ENCODE peak calls at places on chromosomes 11 and 22, in seven cellular contexts. One of them, this sample, is unnamed.
A peak's percentile ranks its signal among the peaks of the same experiment; 100 is the strongest.

GRCh38 chr11:125842319-125842948 is 9.3 kb downstream of the PATE4 start:
- DNase-seq in ascending aorta: no peak
- DNase-seq in PC-9: no peak
- DNase-seq in A549: no peak
- DNase-seq in cardiac muscle cell: no peak
- DNase-seq in AG04450: no peak
- DNase-seq in IMR-90: no peak
- DNase-seq in this sample: no peak

GRCh38 chr11:20676658-20677057 is 7.3 kb downstream of the NELL1 start:
- DNase-seq in ascending aorta: no peak
- DNase-seq in PC-9: no peak
- DNase-seq in A549: no peak
- DNase-seq in cardiac muscle cell: no peak
- DNase-seq in AG04450: no peak
- DNase-seq in IMR-90: no peak
- DNase-seq in this sample: no peak

GRCh38 chr22:33723915-33724314 is 196.4 kb downstream of the LARGE1 start:
- DNase-seq in ascending aorta: no peak
- DNase-seq in PC-9: no peak
- DNase-seq in A549: no peak
- DNase-seq in cardiac muscle cell: no peak
- DNase-seq in AG04450: no peak
- DNase-seq in IMR-90: no peak
- DNase-seq in this sample: no peak

GRCh38 chr22:39997939-39998726 is 3.4 kb downstream of the FAM83F start:
- DNase-seq in ascending aorta: no peak
- DNase-seq in PC-9: peak; percentile 74
- DNase-seq in A549: peak; percentile 23
- DNase-seq in cardiac muscle cell: peak; percentile 48
- DNase-seq in AG04450: no peak
- DNase-seq in IMR-90: peak; percentile 36
- DNase-seq in this sample: no peak

GRCh38 chr22:49099496-49100124 is 728.1 kb downstream of the BRD1 start:
- DNase-seq in ascending aorta: peak; percentile 87
- DNase-seq in PC-9: peak; percentile 7
- DNase-seq in A549: peak; percentile 53
- DNase-seq in cardiac muscle cell: no peak
- DNase-seq in AG04450: no peak
- DNase-seq in IMR-90: no peak
- DNase-seq in this sample: no peak

GRCh38 chr11:30733748-30734147 is 147.6 kb upstream of the MPPED2 start:
- DNase-seq in ascending aorta: no peak
- DNase-seq in PC-9: no peak
- DNase-seq in A549: no peak
- DNase-seq in cardiac muscle cell: no peak
- DNase-seq in AG04450: no peak
- DNase-seq in IMR-90: no peak
- DNase-seq in this sample: no peak

GRCh38 chr22:29820941-29821789 is 16.9 kb downstream of the ASCC2 start:
- DNase-seq in ascending aorta: peak; percentile 86
- DNase-seq in PC-9: peak; percentile 86
- DNase-seq in A549: peak; percentile 85
- DNase-seq in cardiac muscle cell: peak; percentile 100
- DNase-seq in AG04450: peak; percentile 77
- DNase-seq in IMR-90: peak; percentile 98
- DNase-seq in this sample: no peak

GRCh38 chr11:88357323-88358039 is 19.9 kb upstream of the CTSC start:
- DNase-seq in ascending aorta: no peak
- DNase-seq in PC-9: no peak
- DNase-seq in A549: peak; percentile 47
- DNase-seq in cardiac muscle cell: peak; percentile 76
- DNase-seq in AG04450: no peak
- DNase-seq in IMR-90: peak; percentile 27
- DNase-seq in this sample: no peak

GRCh38 chr11:38814670-38815069 is 2216.6 kb upstream of the RAG2 start:
- DNase-seq in ascending aorta: no peak
- DNase-seq in PC-9: no peak
- DNase-seq in A549: no peak
- DNase-seq in cardiac muscle cell: peak; percentile 16
- DNase-seq in AG04450: no peak
- DNase-seq in IMR-90: peak; percentile 58
- DNase-seq in this sample: peak; percentile 43

GRCh38 chr11:23021287-23021863 is 161.1 kb upstream of the CCDC179 start:
- DNase-seq in ascending aorta: no peak
- DNase-seq in PC-9: peak; percentile 14
- DNase-seq in A549: peak; percentile 12
- DNase-seq in cardiac muscle cell: peak; percentile 39
- DNase-seq in AG04450: peak; percentile 21
- DNase-seq in IMR-90: peak; percentile 51
- DNase-seq in this sample: peak; percentile 6

GRCh38 chr11:44049832-44050231 is 2.1 kb downstream of the ACCSL start:
- DNase-seq in ascending aorta: peak; percentile 27
- DNase-seq in PC-9: no peak
- DNase-seq in A549: no peak
- DNase-seq in cardiac muscle cell: no peak
- DNase-seq in AG04450: no peak
- DNase-seq in IMR-90: no peak
- DNase-seq in this sample: no peak

GRCh38 chr11:134468081-134468668 is 56.1 kb upstream of the B3GAT1 start:
- DNase-seq in ascending aorta: no peak
- DNase-seq in PC-9: no peak
- DNase-seq in A549: no peak
- DNase-seq in cardiac muscle cell: no peak
- DNase-seq in AG04450: no peak
- DNase-seq in IMR-90: no peak
- DNase-seq in this sample: no peak

GRCh38 chr11:65872555-65873279 is at the start of gene EFEMP2:
- DNase-seq in ascending aorta: no peak
- DNase-seq in PC-9: peak; percentile 44
- DNase-seq in A549: no peak
- DNase-seq in cardiac muscle cell: peak; percentile 68
- DNase-seq in AG04450: no peak
- DNase-seq in IMR-90: no peak
- DNase-seq in this sample: no peak

GRCh38 chr22:32775957-32776356 is 25.5 kb upstream of the TIMP3 start:
- DNase-seq in ascending aorta: no peak
- DNase-seq in PC-9: peak; percentile 24
- DNase-seq in A549: peak; percentile 29
- DNase-seq in cardiac muscle cell: peak; percentile 22
- DNase-seq in AG04450: no peak
- DNase-seq in IMR-90: no peak
- DNase-seq in this sample: no peak

GRCh38 chr11:2300290-2300935 is 1.3 kb downstream of the C11orf21 start:
- DNase-seq in ascending aorta: peak; percentile 55
- DNase-seq in PC-9: no peak
- DNase-seq in A549: no peak
- DNase-seq in cardiac muscle cell: no peak
- DNase-seq in AG04450: no peak
- DNase-seq in IMR-90: no peak
- DNase-seq in this sample: no peak

GRCh38 chr11:61820174-61820573 is 3.4 kb upstream of the FADS1 start:
- DNase-seq in ascending aorta: no peak
- DNase-seq in PC-9: no peak
- DNase-seq in A549: peak; percentile 66
- DNase-seq in cardiac muscle cell: no peak
- DNase-seq in AG04450: no peak
- DNase-seq in IMR-90: peak; percentile 65
- DNase-seq in this sample: peak; percentile 54

GRCh38 chr22:43302462-43303109 is 40.6 kb downstream of the SCUBE1 start:
- DNase-seq in ascending aorta: no peak
- DNase-seq in PC-9: no peak
- DNase-seq in A549: no peak
- DNase-seq in cardiac muscle cell: no peak
- DNase-seq in AG04450: no peak
- DNase-seq in IMR-90: no peak
- DNase-seq in this sample: no peak

GRCh38 chr11:93903989-93904388 is 53.6 kb upstream of the VSTM5 start:
- DNase-seq in ascending aorta: no peak
- DNase-seq in PC-9: no peak
- DNase-seq in A549: peak; percentile 4
- DNase-seq in cardiac muscle cell: no peak
- DNase-seq in AG04450: no peak
- DNase-seq in IMR-90: no peak
- DNase-seq in this sample: no peak

GRCh38 chr22:23760056-23760455 is 2.7 kb upstream of the C22orf15 start:
- DNase-seq in ascending aorta: no peak
- DNase-seq in PC-9: no peak
- DNase-seq in A549: no peak
- DNase-seq in cardiac muscle cell: no peak
- DNase-seq in AG04450: no peak
- DNase-seq in IMR-90: no peak
- DNase-seq in this sample: no peak

GRCh38 chr22:23759566-23759965 is 3.2 kb upstream of the C22orf15 start:
- DNase-seq in ascending aorta: no peak
- DNase-seq in PC-9: no peak
- DNase-seq in A549: no peak
- DNase-seq in cardiac muscle cell: no peak
- DNase-seq in AG04450: no peak
- DNase-seq in IMR-90: no peak
- DNase-seq in this sample: no peak

GRCh38 chr22:23763579-23764331 is 965 bp downstream of the C22orf15 start:
- DNase-seq in ascending aorta: no peak
- DNase-seq in PC-9: no peak
- DNase-seq in A549: no peak
- DNase-seq in cardiac muscle cell: no peak
- DNase-seq in AG04450: no peak
- DNase-seq in IMR-90: no peak
- DNase-seq in this sample: no peak

GRCh38 chr22:23764931-23765881 is 2.4 kb downstream of the C22orf15 start:
- DNase-seq in ascending aorta: no peak
- DNase-seq in PC-9: no peak
- DNase-seq in A549: no peak
- DNase-seq in cardiac muscle cell: no peak
- DNase-seq in AG04450: no peak
- DNase-seq in IMR-90: no peak
- DNase-seq in this sample: no peak

GRCh38 chr22:23762866-23763578 is at the start of gene C22orf15:
- DNase-seq in ascending aorta: no peak
- DNase-seq in PC-9: no peak
- DNase-seq in A549: no peak
- DNase-seq in cardiac muscle cell: peak; percentile 66
- DNase-seq in AG04450: no peak
- DNase-seq in IMR-90: peak; percentile 29
- DNase-seq in this sample: no peak
- H3K4me3 ChIP-seq in ascending aorta: peak within 1 kb of the TSS; percentile 57
- H3K4me3 ChIP-seq in PC-9: no peak within 1 kb of the TSS
- H3K4me3 ChIP-seq in A549: no peak within 1 kb of the TSS
- H3K4me3 ChIP-seq in cardiac muscle cell: no peak within 1 kb of the TSS
- H3K4me3 ChIP-seq in AG04450: peak within 1 kb of the TSS; percentile 50
- H3K4me3 ChIP-seq in IMR-90: no peak within 1 kb of the TSS
- H3K4me3 ChIP-seq in this sample: peak within 1 kb of the TSS; percentile 32

DNA sequence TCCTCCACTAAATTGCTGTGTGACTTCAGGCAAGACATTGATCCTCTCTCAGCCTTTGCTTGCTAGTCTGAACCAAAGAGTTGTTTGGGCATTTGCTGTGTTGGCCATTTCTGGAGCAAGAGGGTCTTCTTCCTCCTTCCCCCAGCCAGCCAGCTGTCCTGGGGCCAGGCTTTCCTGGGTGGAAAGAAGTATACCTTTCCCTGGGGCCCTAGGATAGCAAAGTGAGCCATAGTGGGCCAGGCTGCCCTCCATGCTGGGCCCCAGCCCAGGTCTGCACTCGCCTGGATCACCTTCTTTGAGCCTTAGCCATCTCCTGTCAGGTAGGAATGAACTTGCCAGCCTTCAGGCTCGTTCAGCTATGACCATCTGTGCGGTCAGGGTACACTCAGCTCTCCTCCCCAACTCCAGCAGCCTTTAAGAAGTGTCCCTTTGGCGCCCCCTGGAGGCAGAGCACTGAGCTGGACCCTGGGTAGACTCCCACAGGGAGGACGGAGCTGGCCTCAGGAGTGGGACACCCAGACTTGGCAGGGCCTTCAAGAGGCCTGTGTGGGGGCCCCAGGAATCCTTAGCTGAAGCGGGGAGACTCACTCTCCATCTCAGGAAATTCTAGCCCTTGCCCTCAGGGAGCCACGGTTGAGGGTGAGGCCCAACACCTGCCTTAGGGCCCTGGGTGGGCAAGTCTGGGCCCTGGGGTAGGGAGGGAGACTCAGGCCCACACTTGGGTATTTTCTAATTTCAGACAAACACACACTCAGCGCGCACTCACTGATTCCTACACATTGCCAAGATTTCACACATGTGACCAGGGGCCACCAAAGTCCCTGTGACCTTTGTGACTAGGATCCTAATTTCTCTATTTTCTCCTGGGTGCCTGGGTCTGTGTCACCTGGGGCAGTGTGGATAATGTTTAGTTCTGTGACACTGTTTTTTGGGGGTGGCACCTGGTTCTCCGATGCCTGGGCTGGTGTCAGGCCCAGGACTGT is 35.6 kb upstream of the TPBGL start:
- DNase-seq in ascending aorta: peak; percentile 83
- DNase-seq in PC-9: peak; percentile 80
- DNase-seq in A549: peak; percentile 75
- DNase-seq in cardiac muscle cell: peak; percentile 88
- DNase-seq in AG04450: peak; percentile 53
- DNase-seq in IMR-90: peak; percentile 77
- DNase-seq in this sample: peak; percentile 15
- TF ChIP-seq CTCF in ascending aorta: peak; percentile 55
- TF ChIP-seq CTCF in PC-9: peak; percentile 95
- TF ChIP-seq CTCF in A549: peak; percentile 85
- TF ChIP-seq CTCF in cardiac muscle cell: peak; percentile 94
- TF ChIP-seq CTCF in AG04450: peak; percentile 95
- TF ChIP-seq CTCF in IMR-90: peak; percentile 87
- TF ChIP-seq CTCF in this sample: peak; percentile 94

GRCh38 chr11:64842851-64843841 is 1.3 kb downstream of the CDC42BPG start:
- DNase-seq in ascending aorta: no peak
- DNase-seq in PC-9: peak; percentile 97
- DNase-seq in A549: peak; percentile 59
- DNase-seq in cardiac muscle cell: no peak
- DNase-seq in AG04450: no peak
- DNase-seq in IMR-90: no peak
- DNase-seq in this sample: no peak
- H3K4me3 ChIP-seq in ascending aorta: no peak overlapping the region
- H3K4me3 ChIP-seq in PC-9: peak overlapping the region; percentile 72
- H3K4me3 ChIP-seq in A549: no peak overlapping the region
- H3K4me3 ChIP-seq in cardiac muscle cell: no peak overlapping the region
- H3K4me3 ChIP-seq in AG04450: no peak overlapping the region
- H3K4me3 ChIP-seq in IMR-90: no peak overlapping the region
- H3K4me3 ChIP-seq in this sample: no peak overlapping the region

DNA sequence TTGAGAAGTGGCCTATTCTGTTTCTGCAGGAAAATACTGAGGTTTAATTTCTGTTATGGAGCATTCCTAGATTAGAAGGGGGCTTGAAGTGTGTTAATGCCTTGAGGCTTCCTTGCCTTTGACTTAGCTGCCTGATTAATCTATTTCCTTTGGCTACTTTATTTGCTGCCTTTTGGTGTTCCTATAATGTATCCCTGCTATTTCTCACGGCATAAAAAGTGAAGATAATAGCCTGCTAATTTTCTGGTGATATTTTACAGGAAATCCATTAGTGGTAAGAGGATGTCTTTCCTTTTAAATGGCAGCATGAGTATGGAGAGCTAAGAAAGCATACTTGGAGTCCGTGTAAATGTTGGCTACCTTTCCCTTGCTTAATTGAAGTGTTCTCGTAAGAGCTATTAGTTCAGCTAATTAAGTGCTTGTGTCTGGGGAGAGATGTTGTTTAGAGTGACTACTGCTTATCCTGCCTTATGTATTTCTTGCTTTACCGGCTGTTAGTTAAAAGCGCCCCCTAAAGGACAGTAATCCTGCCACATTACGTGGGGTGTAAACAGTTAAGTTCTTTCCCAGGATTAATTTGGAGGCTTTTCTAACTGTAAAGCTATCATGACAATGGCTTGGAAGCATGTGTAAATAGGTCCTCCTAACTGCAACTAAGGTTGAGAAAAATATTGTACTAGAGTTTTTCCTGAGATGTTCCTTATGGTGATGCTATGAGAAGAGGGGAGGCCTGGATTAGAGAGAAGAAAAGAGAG is 45.6 kb downstream of the ZNF280B start:
- DNase-seq in ascending aorta: no peak
- DNase-seq in PC-9: no peak
- DNase-seq in A549: peak; percentile 30
- DNase-seq in cardiac muscle cell: peak; percentile 4
- DNase-seq in AG04450: no peak
- DNase-seq in IMR-90: no peak
- DNase-seq in this sample: no peak
- TF ChIP-seq CTCF in ascending aorta: no peak
- TF ChIP-seq CTCF in PC-9: no peak
- TF ChIP-seq CTCF in A549: peak; percentile 27
- TF ChIP-seq CTCF in cardiac muscle cell: peak; percentile 37
- TF ChIP-seq CTCF in AG04450: peak; percentile 38
- TF ChIP-seq CTCF in IMR-90: peak; percentile 23
- TF ChIP-seq CTCF in this sample: peak; percentile 45